ENCODE peak calls at places on chromosomes 2 and 18, in ten cellular contexts. C is CD8-positive, alpha-beta memory T cell; X is psoas muscle; E is transverse colon; Q is fibroblast of lung; M is cardiac muscle cell; L is AG04450; Y is adrenal gland; R is HepG2; V is AG10803. D is an unnamed sample.

GRCh38 chr2:46298522-46299351 is 1.5 kb downstream of the EPAS1 start:
- DNase-seq in C (peak; percentile 17), X (peak; percentile 76), E (peak; percentile 56), Q (peak; percentile 58), M (peak; percentile 51), L (no peak), Y (peak; percentile 78), R (no peak), V (peak; percentile 52), D (peak; percentile 73)

GRCh38 chr2:20424300-20425290 is 22.3 kb upstream of the RHOB start:
- DNase-seq in C (peak; percentile 3), X (peak; percentile 72), E (peak; percentile 67), Q (peak; percentile 97), M (no peak), L (peak; percentile 81), Y (peak; percentile 75), R (no peak), V (peak; percentile 86), D (peak; percentile 80)

GRCh38 chr2:132038179-132038882 is 123.4 kb downstream of the ANKRD30BL start:
- DNase-seq in C (no peak), X (peak; percentile 32), E (no peak), Q (no peak), M (peak; percentile 10), L (no peak), Y (no peak), R (no peak), V (no peak), D (no peak)

GRCh38 chr2:108922141-108922915 is 66.7 kb downstream of the EDAR start:
- DNase-seq in C (no peak), X (no peak), E (no peak), Q (no peak), M (no peak), L (no peak), Y (no peak), R (no peak), V (peak; percentile 25), D (no peak)

GRCh38 chr2:201797175-201797840 is 9.0 kb upstream of the CDK15 start:
- DNase-seq in C (no peak), X (no peak), E (no peak), Q (peak; percentile 64), M (no peak), L (no peak), Y (no peak), R (no peak), V (peak; percentile 95), D (peak; percentile 21)

GRCh38 chr2:23381084-23381483 is 3.9 kb upstream of the KLHL29 start:
- DNase-seq in C (no peak), X (peak; percentile 77), E (peak; percentile 43), Q (peak; percentile 68), M (no peak), L (no peak), Y (peak; percentile 86), R (peak; percentile 18), V (peak; percentile 72), D (peak; percentile 82)

GRCh38 chr2:95323347-95324155 is 26.4 kb downstream of the KCNIP3 start:
- DNase-seq in C (no peak), X (no peak), E (peak; percentile 44), Q (peak; percentile 37), M (peak; percentile 42), L (no peak), Y (no peak), R (peak; percentile 25), V (peak; percentile 43), D (no peak)

GRCh38 chr2:83823238-83823637 is 635.8 kb downstream of the SUCLG1 start:
- DNase-seq in C (no peak), X (no peak), E (no peak), Q (no peak), M (no peak), L (no peak), Y (no peak), R (no peak), V (no peak), D (no peak)

GRCh38 chr2:102130651-102130991 is 11.9 kb upstream of the IL1R1 start:
- DNase-seq in C (no peak), X (no peak), E (no peak), Q (no peak), M (no peak), L (no peak), Y (no peak), R (no peak), V (peak; percentile 79), D (peak; percentile 56)

GRCh38 chr2:173555833-173556232 is 201.2 kb downstream of the CDCA7 start:
- DNase-seq in C (no peak), X (no peak), E (no peak), Q (peak; percentile 31), M (peak; percentile 24), L (no peak), Y (no peak), R (no peak), V (peak; percentile 5), D (peak; percentile 40)

GRCh38 chr18:7196421-7196820 is 34.5 kb upstream of the LRRC30 start:
- DNase-seq in C (no peak), X (no peak), E (no peak), Q (no peak), M (no peak), L (no peak), Y (no peak), R (no peak), V (no peak), D (no peak)

GRCh38 chr2:42967959-42968674 is 175.7 kb upstream of the HAAO start:
- DNase-seq in C (no peak), X (peak; percentile 89), E (no peak), Q (peak; percentile 91), M (no peak), L (peak; percentile 81), Y (no peak), R (no peak), V (peak; percentile 93), D (peak; percentile 80)

GRCh38 chr2:58976374-58977055 is 735.4 kb upstream of the FANCL start:
- DNase-seq in C (no peak), X (no peak), E (no peak), Q (no peak), M (no peak), L (no peak), Y (no peak), R (no peak), V (no peak), D (no peak)

GRCh38 chr2:236309669-236310029 is 45.4 kb upstream of the ASB18 start:
- DNase-seq in C (no peak), X (no peak), E (no peak), Q (no peak), M (peak; percentile 58), L (no peak), Y (no peak), R (peak; percentile 31), V (no peak), D (peak; percentile 8)

DNA sequence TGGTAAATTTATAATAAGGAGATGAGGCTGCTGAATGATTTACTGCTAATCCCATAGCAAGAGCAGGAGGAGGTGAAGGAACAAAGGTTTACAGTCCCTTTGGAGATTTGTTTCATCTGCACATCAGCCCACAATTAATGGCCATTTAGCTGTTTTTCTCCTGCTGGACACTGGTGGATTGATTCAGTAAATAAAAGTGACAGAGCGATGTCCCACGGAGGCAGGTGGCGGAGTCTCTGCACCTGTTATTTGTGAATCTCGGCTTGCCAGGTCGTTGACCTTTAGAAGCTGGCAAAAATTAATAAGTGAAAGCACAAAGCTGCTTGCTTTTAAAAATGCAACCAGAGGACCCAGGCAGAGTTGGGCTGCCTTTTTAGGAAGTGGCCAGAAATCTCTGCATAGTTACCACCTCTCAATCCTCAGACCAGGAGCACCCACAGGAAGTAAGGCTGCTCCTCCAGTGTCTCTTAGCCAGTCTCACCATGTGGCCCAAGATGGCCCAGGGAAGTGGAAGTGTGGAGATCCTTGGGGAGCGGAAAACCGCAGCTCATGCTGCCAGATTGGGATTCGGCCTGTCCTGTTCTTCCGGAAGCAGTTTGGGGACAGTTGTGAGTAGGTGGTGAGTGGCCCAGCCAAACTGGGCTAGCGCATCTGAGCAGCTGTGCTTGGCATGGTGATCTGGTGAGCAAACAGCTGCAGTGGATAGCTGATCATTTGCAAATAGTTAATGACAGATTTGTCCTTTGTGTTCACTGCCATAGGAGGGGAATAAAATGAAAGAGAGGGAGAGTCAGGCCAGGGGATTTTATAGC is 1005.7 kb upstream of the PIK3C3 start:
- DNase-seq in C (no peak), X (no peak), E (no peak), Q (no peak), M (no peak), L (no peak), Y (no peak), R (no peak), V (no peak), D (no peak)
- H3K4me3 ChIP-seq in C (no peak overlapping the region), X (no peak overlapping the region), E (no peak overlapping the region), Q (no peak overlapping the region), M (no peak overlapping the region), L (no peak overlapping the region), Y (no peak overlapping the region), R (no peak overlapping the region), V (no peak overlapping the region), D (no peak overlapping the region)

DNA sequence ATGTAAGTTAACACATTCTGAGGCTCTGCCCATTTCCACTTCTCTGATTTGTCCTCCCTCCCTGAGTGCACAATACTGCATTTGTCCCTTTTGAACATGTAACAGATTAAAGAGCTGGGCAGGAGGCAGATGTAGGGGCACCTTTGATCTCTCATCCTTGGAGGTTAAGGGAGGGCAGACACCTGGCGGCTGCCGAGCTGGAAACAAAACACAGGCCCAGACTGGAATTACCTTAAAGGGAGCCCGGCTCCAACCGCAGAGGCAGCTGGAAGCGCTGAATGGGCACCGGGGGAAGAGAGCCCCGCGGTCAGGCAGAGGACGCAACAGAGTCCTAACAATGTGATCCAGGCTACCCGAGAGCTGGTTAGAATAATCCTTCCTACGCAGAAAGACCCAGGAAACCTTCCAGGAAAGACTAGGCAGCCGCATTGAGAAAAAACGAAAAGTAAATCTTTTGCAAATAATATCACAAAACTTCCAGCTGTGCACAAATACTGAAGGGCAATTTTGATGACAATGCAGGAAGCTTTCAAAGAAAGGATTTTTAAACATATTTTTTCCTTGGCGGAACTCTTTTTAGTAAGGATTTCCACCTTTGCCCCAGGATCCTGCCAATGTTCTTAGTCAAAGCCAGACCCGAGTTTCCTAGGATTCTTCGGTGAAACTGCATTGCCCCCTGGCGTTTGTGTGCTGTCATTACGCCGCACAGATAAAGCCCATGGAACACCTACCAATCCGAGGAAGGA is 216.0 kb downstream of the TGIF1 start:
- DNase-seq in C (peak; percentile 62), X (peak; percentile 82), E (peak; percentile 88), Q (peak; percentile 93), M (peak; percentile 90), L (peak; percentile 82), Y (peak; percentile 94), R (peak; percentile 99), V (peak; percentile 85), D (peak; percentile 95)
- H3K4me3 ChIP-seq in C (no peak overlapping the region), X (peak overlapping the region; percentile 49), E (peak overlapping the region; percentile 5), Q (no peak overlapping the region), M (peak overlapping the region; percentile 21), L (no peak overlapping the region), Y (no peak overlapping the region), R (peak overlapping the region; percentile 53), V (no peak overlapping the region), D (no peak overlapping the region)

GRCh38 chr2:45223531-45223930 is 214.3 kb upstream of the SIX2 start:
- DNase-seq in C (no peak), X (no peak), E (no peak), Q (no peak), M (no peak), L (no peak), Y (no peak), R (no peak), V (no peak), D (no peak)
- H3K4me3 ChIP-seq in C (no peak overlapping the region), X (no peak overlapping the region), E (no peak overlapping the region), Q (no peak overlapping the region), M (no peak overlapping the region), L (no peak overlapping the region), Y (no peak overlapping the region), R (no peak overlapping the region), V (no peak overlapping the region), D (no peak overlapping the region)

DNA sequence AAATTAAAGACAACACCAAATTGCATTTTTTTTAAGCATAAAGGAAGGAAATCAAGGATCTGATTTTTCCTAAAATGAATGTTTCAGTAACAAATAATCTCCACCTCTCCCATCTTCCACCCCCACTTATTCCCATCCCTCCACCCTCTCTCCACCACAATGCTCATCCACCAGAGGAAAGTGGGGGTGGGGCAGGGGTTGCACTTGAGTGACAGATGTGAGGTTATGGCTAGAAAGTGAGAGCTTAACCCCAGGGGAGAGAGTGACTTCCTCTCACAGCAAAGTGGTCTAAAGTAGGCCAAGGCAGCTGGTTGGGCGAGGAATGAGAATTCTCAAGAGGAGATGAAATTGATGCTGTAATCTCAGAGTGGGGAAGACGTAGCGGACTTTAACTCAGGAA is 104.7 kb downstream of the HNRNPLL start:
- DNase-seq in C (no peak), X (no peak), E (no peak), Q (no peak), M (peak; percentile 18), L (no peak), Y (no peak), R (peak; percentile 34), V (no peak), D (no peak)
- H3K4me3 ChIP-seq in C (no peak overlapping the region), X (no peak overlapping the region), E (no peak overlapping the region), Q (no peak overlapping the region), M (no peak overlapping the region), L (no peak overlapping the region), Y (no peak overlapping the region), R (no peak overlapping the region), V (no peak overlapping the region), D (no peak overlapping the region)

D was measured in fibroblast of pulmonary artery.